ENCODE peak calls at places on chromosomes 12 and 14, in five cellular contexts. J is transverse colon, U is lower lobe of right lung, O is esophagus muscularis mucosa, B is left ventricle myocardium inferior. S is an unnamed sample. For H3K4me1, the result is how much of the 10 kb centered on the place peaks cover.

GRCh38 chr14:30573203-30573814 is 14.4 kb downstream of the G2E3 start:
- DNase-seq in J (no peak), U (no peak), O (no peak), B (no peak), S (no peak)

GRCh38 chr14:36845346-36846042 is 183.8 kb downstream of the PAX9 start:
- DNase-seq in J (no peak), U (no peak), O (no peak), B (no peak), S (no peak)

GRCh38 chr14:105419305-105420091 is at the start of gene MTA1:
- DNase-seq in J (peak), U (no peak), O (no peak), B (peak), S (peak)

GRCh38 chr12:54033980-54034783 is 1.3 kb downstream of the HOXC5 start:
- DNase-seq in J (no peak), U (no peak), O (no peak), B (no peak), S (no peak)

GRCh38 chr12:54029529-54030441 is 1.5 kb downstream of the HOXC6 start:
- DNase-seq in J (no peak), U (no peak), O (no peak), B (no peak), S (no peak)

GRCh38 chr12:25480145-25480544 is 72.9 kb downstream of the LMNTD1 start:
- DNase-seq in J (no peak), U (no peak), O (peak), B (no peak), S (no peak)

GRCh38 chr12:51449569-51450246 is 25.1 kb downstream of the SLC4A8 start:
- DNase-seq in J (no peak), U (no peak), O (no peak), B (no peak), S (no peak)

GRCh38 chr14:59566725-59567124 is 9.9 kb downstream of the CCDC175 start:
- DNase-seq in J (no peak), U (no peak), O (no peak), B (no peak), S (no peak)

GRCh38 chr12:132330549-132330881 is 1.1 kb upstream of the GALNT9 start:
- DNase-seq in J (no peak), U (no peak), O (no peak), B (no peak), S (no peak)

GRCh38 chr12:111435661-111436201 is 30.0 kb downstream of the SH2B3 start:
- DNase-seq in J (no peak), U (no peak), O (no peak), B (no peak), S (no peak)

GRCh38 chr14:54106802-54107377 is 150.3 kb upstream of the BMP4 start:
- DNase-seq in J (no peak), U (no peak), O (no peak), B (no peak), S (no peak)

GRCh38 chr12:57093412-57094193 is 4.7 kb downstream of the NAB2 start:
- DNase-seq in J (peak), U (peak), O (peak), B (peak), S (no peak)

GRCh38 chr14:63492391-63492790 is 50.8 kb downstream of the PPP2R5E start:
- DNase-seq in J (no peak), U (no peak), O (no peak), B (no peak), S (no peak)

GRCh38 chr12:32895688-32896437 is 714 bp downstream of the PKP2 start:
- DNase-seq in J (peak), U (no peak), O (no peak), B (peak), S (peak)

GRCh38 chr12:46300906-46301305 is 32.1 kb upstream of the SLC38A1 start:
- DNase-seq in J (no peak), U (no peak), O (no peak), B (peak), S (no peak)

GRCh38 chr12:9761407-9761736 is 671 bp upstream of the CD69 start:
- DNase-seq in J (no peak), U (no peak), O (no peak), B (no peak), S (peak)

GRCh38 chr12:42565633-42566032 is 23.9 kb downstream of the PRICKLE1 start:
- DNase-seq in J (no peak), U (no peak), O (no peak), B (no peak), S (no peak)

GRCh38 chr14:24851837-24852236 is 198.1 kb downstream of the STXBP6 start:
- DNase-seq in J (no peak), U (no peak), O (no peak), B (no peak), S (peak)

GRCh38 chr12:72297666-72298065 is 25.5 kb downstream of the TRHDE start:
- DNase-seq in J (no peak), U (no peak), O (no peak), B (no peak), S (no peak)

GRCh38 chr14:85607571-85608219 is 77.8 kb downstream of the FLRT2 start:
- DNase-seq in J (no peak), U (no peak), O (no peak), B (no peak), S (no peak)

GRCh38 chr14:33589334-33589733 is 361.5 kb downstream of the EGLN3 start:
- DNase-seq in J (no peak), U (no peak), O (no peak), B (no peak), S (peak)

GRCh38 chr14:29637406-29637805 is 290.2 kb downstream of the PRKD1 start:
- DNase-seq in J (no peak), U (no peak), O (no peak), B (peak), S (peak)

GRCh38 chr12:64608901-64609542 is 1.3 kb upstream of the RASSF3 start:
- DNase-seq in J (peak), U (no peak), O (no peak), B (no peak), S (peak)

GRCh38 chr14:69133206-69134125 is 19.5 kb downstream of the DCAF5 start:
- DNase-seq in J (no peak), U (no peak), O (no peak), B (no peak), S (no peak)

GRCh38 chr14:61461808-61462275 is 140.5 kb downstream of the PRKCH start:
- DNase-seq in J (no peak), U (no peak), O (peak), B (no peak), S (peak)

GRCh38 chr14:61466249-61466904 is 145.0 kb downstream of the PRKCH start:
- DNase-seq in J (peak), U (no peak), O (peak), B (peak), S (no peak)

GRCh38 chr14:61462566-61463195 is 141.3 kb downstream of the PRKCH start:
- DNase-seq in J (no peak), U (no peak), O (peak), B (no peak), S (peak)

GRCh38 chr14:61460853-61461611 is 139.7 kb downstream of the PRKCH start:
- DNase-seq in J (no peak), U (no peak), O (peak), B (no peak), S (no peak)

DNA sequence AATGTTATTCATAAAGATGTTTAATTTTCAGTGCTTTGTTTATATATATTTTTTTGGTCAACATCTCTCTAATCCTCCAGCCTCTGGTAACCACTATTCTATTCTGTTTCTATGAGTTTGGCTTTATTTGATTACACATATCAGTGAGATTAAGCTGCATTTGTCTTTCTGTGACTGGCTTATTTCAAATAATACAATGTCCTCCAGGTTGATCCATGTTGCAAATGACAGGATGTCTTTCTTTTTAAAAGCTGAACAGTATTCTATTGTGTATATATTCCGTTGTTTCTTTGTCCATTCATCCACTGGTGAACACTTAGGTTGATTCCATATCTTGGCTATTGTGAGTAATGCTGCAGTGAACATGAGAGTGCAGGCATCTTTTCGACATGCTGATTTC is 142.3 kb downstream of the PRKCH start:
- DNase-seq in J (no peak), U (no peak), O (no peak), B (no peak), S (no peak)
- H3K4me1 ChIP-seq in J (under half), U (under half), O (under half), B (half or more), S (under half)

GRCh38 chr14:89141862-89142261 is 275.2 kb downstream of the FOXN3 start:
- DNase-seq in J (no peak), U (no peak), O (no peak), B (no peak), S (no peak)

GRCh38 chr14:89143595-89143994 is 273.4 kb downstream of the FOXN3 start:
- DNase-seq in J (no peak), U (no peak), O (no peak), B (no peak), S (no peak)

GRCh38 chr14:89144066-89144465 is 273.0 kb downstream of the FOXN3 start:
- DNase-seq in J (no peak), U (no peak), O (no peak), B (no peak), S (no peak)

GRCh38 chr14:89146291-89146690 is 270.7 kb downstream of the FOXN3 start:
- DNase-seq in J (no peak), U (no peak), O (no peak), B (no peak), S (no peak)

DNA sequence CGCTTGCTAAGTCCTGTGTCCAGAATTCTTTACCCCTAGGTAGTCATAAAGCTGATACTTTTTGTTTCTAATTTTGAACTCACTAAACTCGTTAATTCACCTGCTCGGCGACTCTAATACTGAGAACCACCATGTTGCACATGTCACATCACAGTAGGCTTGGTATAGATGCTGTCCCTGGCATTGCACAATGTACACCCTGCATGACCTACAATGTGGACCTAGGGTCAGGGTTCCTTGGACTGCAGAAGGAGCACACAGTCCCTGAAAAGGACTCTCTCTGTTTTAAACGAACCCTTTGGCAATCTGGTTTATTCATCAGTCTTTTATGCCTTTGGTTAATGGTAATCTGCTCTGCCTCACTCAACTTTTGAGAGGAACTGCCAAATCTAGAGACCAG is 272.4 kb downstream of the FOXN3 start:
- DNase-seq in J (no peak), U (no peak), O (no peak), B (no peak), S (peak)
- H3K4me3 ChIP-seq in J (no peak), U (no peak), O (no peak), B (no peak), S (no peak)

GRCh38 chr14:102236026-102236425 is 68.9 kb downstream of the MOK start:
- DNase-seq in J (no peak), U (no peak), O (no peak), B (no peak), S (no peak)
- H3K27ac ChIP-seq in J (no peak), U (no peak), O (no peak), B (no peak), S (no peak)

GRCh38 chr14:99256483-99256874 is 15.5 kb downstream of the BCL11B start:
- DNase-seq in J (no peak), U (no peak), O (no peak), B (no peak), S (no peak)

GRCh38 chr14:99258341-99258781 is 13.6 kb downstream of the BCL11B start:
- DNase-seq in J (no peak), U (no peak), O (no peak), B (no peak), S (no peak)

GRCh38 chr14:99255621-99256482 is 16.1 kb downstream of the BCL11B start:
- DNase-seq in J (no peak), U (no peak), O (no peak), B (no peak), S (no peak)

GRCh38 chr14:99257673-99258221 is 14.2 kb downstream of the BCL11B start:
- DNase-seq in J (no peak), U (no peak), O (no peak), B (no peak), S (no peak)

DNA sequence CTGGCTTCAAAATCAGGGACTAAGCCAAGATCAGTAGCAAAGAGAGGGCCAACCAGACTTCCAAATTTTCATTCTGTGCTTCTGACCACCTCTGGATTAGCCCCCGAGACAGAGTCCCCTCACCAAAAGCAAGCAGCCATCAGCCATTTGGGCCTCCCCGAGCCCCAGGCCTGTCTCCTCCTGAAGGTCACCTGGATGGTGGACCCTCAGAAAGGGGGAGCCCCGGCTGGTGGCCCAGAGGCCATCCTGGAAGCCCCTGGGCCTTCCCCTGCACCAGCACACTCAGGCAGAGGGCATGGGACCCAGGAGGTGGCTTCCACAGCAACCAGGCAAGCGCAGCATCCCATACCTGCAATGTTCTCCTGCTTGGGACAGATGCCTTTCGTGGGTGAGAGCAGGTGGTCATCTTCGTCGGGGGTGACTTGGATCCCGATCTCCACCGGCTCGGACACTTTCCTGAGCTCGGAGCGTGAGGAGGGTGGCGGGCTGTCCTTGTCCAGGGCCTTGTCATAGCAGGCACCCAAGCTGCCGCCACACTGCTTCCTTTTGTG is 14.8 kb downstream of the BCL11B start:
- DNase-seq in J (no peak), U (no peak), O (no peak), B (no peak), S (no peak)
- H3K4me1 ChIP-seq in J (under half), U (under half), O (under half), B (under half), S (under half)

GRCh38 chr12:505221-505620 is 45.5 kb downstream of the B4GALNT3 start:
- DNase-seq in J (no peak), U (no peak), O (no peak), B (no peak), S (no peak)

GRCh38 chr12:501722-502447 is 42.1 kb downstream of the B4GALNT3 start:
- DNase-seq in J (no peak), U (no peak), O (no peak), B (no peak), S (no peak)

GRCh38 chr12:507261-507853 is 47.6 kb downstream of the B4GALNT3 start:
- DNase-seq in J (peak), U (no peak), O (no peak), B (no peak), S (no peak)

GRCh38 chr12:499837-500458 is 40.2 kb downstream of the B4GALNT3 start:
- DNase-seq in J (no peak), U (no peak), O (no peak), B (peak), S (no peak)

GRCh38 chr12:503111-503761 is 43.5 kb downstream of the B4GALNT3 start:
- DNase-seq in J (peak), U (peak), O (no peak), B (no peak), S (peak)
- H3K4me3 ChIP-seq in J (no peak), U (no peak), O (no peak), B (no peak), S (no peak)

GRCh38 chr14:68042591-68043210 is 223.1 kb downstream of the RAD51B start:
- DNase-seq in J (no peak), U (no peak), O (no peak), B (no peak), S (no peak)
- H3K27ac ChIP-seq in J (peak), U (no peak), O (peak), B (peak), S (no peak)

DNA sequence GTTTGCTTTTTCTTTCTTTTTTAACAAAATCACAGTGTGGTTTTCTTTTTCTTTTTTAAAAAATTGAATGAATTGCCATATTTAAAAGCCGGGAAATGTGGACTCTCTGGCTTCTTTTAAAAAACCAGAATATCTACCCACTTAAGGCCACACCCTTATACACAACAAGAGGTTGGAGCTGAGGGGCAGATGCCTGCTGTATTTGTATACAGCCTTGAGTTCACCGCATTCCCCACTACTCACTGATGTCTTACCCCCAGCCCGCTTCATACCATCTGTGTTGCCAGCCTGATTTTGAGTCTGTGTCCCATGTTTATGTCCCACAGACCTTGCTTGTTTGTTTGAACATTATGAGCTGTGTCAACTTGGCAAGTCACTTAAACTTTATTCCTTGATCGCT is 14.3 kb downstream of the JDP2 start:
- DNase-seq in J (no peak), U (no peak), O (no peak), B (no peak), S (no peak)
- H3K4me1 ChIP-seq in J (under half), U (half or more), O (half or more), B (half or more), S (under half)

GRCh38 chr14:49858383-49858782 is 5.8 kb upstream of the NEMF start:
- DNase-seq in J (no peak), U (no peak), O (no peak), B (no peak), S (no peak)
- H3K4me3 ChIP-seq in J (no peak), U (no peak), O (no peak), B (no peak), S (no peak)

DNA sequence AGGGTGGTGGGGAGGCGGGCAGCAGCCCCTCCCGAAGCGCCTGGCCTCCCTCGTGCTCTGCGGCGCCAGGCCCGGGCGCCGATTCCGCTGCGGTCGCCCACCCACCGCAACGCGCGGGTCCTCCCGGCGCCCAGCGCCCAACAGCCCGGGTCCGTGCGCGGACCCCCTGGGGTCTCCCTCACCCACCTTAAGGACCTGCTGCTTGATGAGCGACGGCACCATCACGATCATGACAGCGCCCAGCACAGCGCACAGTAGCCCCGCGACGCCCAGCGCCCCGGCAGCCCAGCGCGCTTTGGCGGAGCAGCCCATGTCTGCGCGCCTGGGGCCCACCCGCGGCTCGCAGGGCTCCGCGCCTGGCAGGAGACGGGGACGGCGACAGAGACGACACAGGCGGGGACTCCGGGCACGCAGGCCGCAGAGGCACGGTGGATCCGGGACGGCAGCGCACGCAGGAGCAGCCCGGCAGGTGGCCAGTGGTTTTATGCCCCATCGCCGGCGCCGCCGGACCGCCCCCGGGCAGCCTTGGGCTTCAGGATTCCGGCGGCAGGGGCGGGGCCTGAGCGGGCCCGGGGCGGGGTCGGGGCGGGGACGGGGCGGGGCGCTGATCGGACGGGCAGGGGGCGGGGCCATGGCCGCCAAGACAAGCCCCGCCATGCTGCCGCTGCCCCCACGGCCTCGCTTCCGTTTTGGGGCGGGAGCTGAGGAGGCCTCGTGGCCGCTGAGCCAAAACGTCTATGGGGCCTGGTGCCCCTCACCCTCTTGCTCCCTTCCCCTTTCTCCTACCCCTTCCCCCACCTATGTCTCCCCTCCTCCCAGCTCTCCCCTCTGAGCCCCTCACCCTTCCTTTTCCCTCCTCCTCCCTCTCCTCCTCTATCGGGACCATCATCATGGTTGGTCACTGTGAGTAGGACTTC is at the start of gene SCARB1:
- DNase-seq in J (peak), U (peak), O (peak), B (peak), S (peak)
- H3K27ac ChIP-seq in J (peak), U (peak), O (peak), B (peak), S (peak)

GRCh38 chr14:103650213-103650612 is 21.2 kb downstream of the KLC1 start:
- DNase-seq in J (no peak), U (no peak), O (no peak), B (no peak), S (no peak)
- H3K4me1 ChIP-seq in J (under half), U (half or more), O (half or more), B (half or more), S (under half)

S was measured in small intestine.